ENCODE peak calls at places on chromosomes 12 and 14, in five cellular contexts. M, W, K, B and N are unnamed samples.

GRCh38 chr12:14408208-14408607 is 42.7 kb downstream of the ATF7IP start:
- DNase-seq in B (no peak), M (no peak), K (peak; percentile 61), W (no peak), N (no peak)

GRCh38 chr14:92687681-92688433 is 60.6 kb downstream of the LGMN start:
- DNase-seq in M (no peak), K (peak; percentile 46), W (no peak), B (no peak), N (no peak)

GRCh38 chr14:62645649-62646048 is 399.6 kb downstream of the KCNH5 start:
- DNase-seq in B (no peak), M (no peak), W (no peak), K (peak; percentile 65), N (peak; percentile 1)

GRCh38 chr12:86623267-86623666 is 367.1 kb upstream of the MGAT4C start:
- DNase-seq in M (no peak), W (no peak), B (no peak), K (peak; percentile 22), N (no peak)

GRCh38 chr14:57865450-57866198 is at the start of gene SLC35F4:
- DNase-seq in B (peak; percentile 86), W (peak; percentile 84), M (no peak), K (no peak), N (no peak)

GRCh38 chr12:69284131-69284530 is 44.8 kb downstream of the CPSF6 start:
- DNase-seq in W (peak; percentile 92), M (peak; percentile 62), B (peak; percentile 25), K (peak; percentile 81), N (peak; percentile 68)

GRCh38 chr12:69359531-69360347 is at the start of gene YEATS4:
- DNase-seq in K (peak; percentile 95), W (peak; percentile 93), M (peak; percentile 88), B (peak; percentile 98), N (peak; percentile 92)

GRCh38 chr12:116495260-116495659 is 63.9 kb upstream of the MAP1LC3B2 start:
- DNase-seq in K (peak; percentile 22), M (peak; percentile 99), B (peak; percentile 69), W (no peak), N (peak; percentile 50)

GRCh38 chr12:124993568-124994434 is at the start of gene BRI3BP:
- DNase-seq in B (peak; percentile 90), W (peak; percentile 88), K (peak; percentile 54), M (no peak), N (peak; percentile 28)

GRCh38 chr14:93051600-93052546 is 63.9 kb downstream of the ITPK1 start:
- DNase-seq in K (no peak), W (no peak), B (peak; percentile 46), M (no peak), N (no peak)

GRCh38 chr12:83889745-83890144 is 1022.9 kb downstream of the SLC6A15 start:
- DNase-seq in W (no peak), M (no peak), K (no peak), B (no peak), N (no peak)

GRCh38 chr14:38297681-38298080 is 41.8 kb upstream of the CLEC14A start:
- DNase-seq in K (peak; percentile 38), M (no peak), W (no peak), B (no peak), N (no peak)

GRCh38 chr14:80567905-80568512 is 356.7 kb upstream of the DIO2 start:
- DNase-seq in W (no peak), B (no peak), M (peak; percentile 86), K (peak; percentile 29), N (peak; percentile 40)

GRCh38 chr14:20658246-20658645 is 16.8 kb upstream of the OR6S1 start:
- DNase-seq in K (no peak), B (no peak), W (no peak), M (no peak), N (no peak)
- H3K27me3 ChIP-seq in K (peaks cover 85% of the 10 kb centered on the region), B (peaks cover 23% of the 10 kb centered on the region), W (peaks cover 5% of the 10 kb centered on the region), M (no peaks in the 10 kb centered on the region), N (peaks cover 4% of the 10 kb centered on the region)

GRCh38 chr12:10392394-10392930 is 2.6 kb upstream of the KLRK1 start:
- DNase-seq in B (peak; percentile 50), K (peak; percentile 87), W (no peak), M (peak; percentile 85), N (peak; percentile 20)
- H3K4me3 ChIP-seq in B (no peak overlapping the region), K (no peak overlapping the region), W (no peak overlapping the region), M (no peak overlapping the region), N (no peak overlapping the region)

GRCh38 chr12:111195316-111195715 is 173.6 kb downstream of the PHETA1 start:
- DNase-seq in W (no peak), M (no peak), K (no peak), B (no peak), N (no peak)

GRCh38 chr12:111194703-111195051 is 174.2 kb downstream of the PHETA1 start:
- DNase-seq in K (no peak), W (no peak), M (no peak), B (no peak), N (no peak)

GRCh38 chr12:111197545-111197944 is 171.3 kb downstream of the PHETA1 start:
- DNase-seq in B (no peak), K (no peak), W (no peak), M (no peak), N (no peak)

GRCh38 chr12:111193977-111194702 is 174.8 kb downstream of the PHETA1 start:
- DNase-seq in K (no peak), M (no peak), W (no peak), B (no peak), N (no peak)

GRCh38 chr12:111196532-111196931 is 172.4 kb downstream of the PHETA1 start:
- DNase-seq in B (no peak), K (no peak), W (no peak), M (no peak), N (no peak)
- H3K27me3 ChIP-seq in B (peaks cover 33% of the 10 kb centered on the region), K (peaks cover 6% of the 10 kb centered on the region), W (no peaks in the 10 kb centered on the region), M (peaks cover 97% of the 10 kb centered on the region), N (peaks cover 46% of the 10 kb centered on the region)

DNA sequence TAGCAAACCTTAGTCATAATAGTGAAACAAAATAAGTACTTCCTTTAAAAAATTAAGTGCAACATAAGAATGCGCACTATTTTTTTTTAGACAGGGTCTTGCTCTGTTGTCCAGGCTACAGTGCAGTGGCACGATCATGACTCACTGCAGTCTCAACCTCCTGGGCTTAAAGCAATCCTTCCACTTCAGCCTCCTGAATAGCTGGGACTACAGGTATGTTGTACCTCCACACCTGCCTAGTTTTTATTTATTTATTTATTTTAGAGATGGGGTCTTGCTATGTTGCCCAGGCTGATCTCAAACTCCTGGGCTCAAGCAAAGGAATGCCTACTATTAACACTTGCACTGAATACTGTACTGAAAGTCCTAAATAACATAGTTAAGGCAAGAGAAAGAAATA is 93.8 kb downstream of the NUMB start:
- DNase-seq in M (no peak), W (no peak), K (no peak), B (no peak), N (no peak)
- H3K4me3 ChIP-seq in M (no peak overlapping the region), W (no peak overlapping the region), K (no peak overlapping the region), B (no peak overlapping the region), N (no peak overlapping the region)